ENCODE peak calls at places on chromosomes 7 and 10, in four cellular contexts. K, T, U and Q are unnamed samples.
A peak's percentile ranks its signal among the peaks of the same experiment; 100 is the strongest.

GRCh38 chr10:102322914-102323313 is 72.6 kb upstream of the NFKB2 start:
- DNase-seq in K (no peak), T (no peak), U (no peak), Q (no peak)

GRCh38 chr10:52956451-52956850 is 183.9 kb upstream of the MBL2 start:
- DNase-seq in K (no peak), T (no peak), U (no peak), Q (no peak)

GRCh38 chr7:98420966-98421612 is 20.2 kb upstream of the BAIAP2L1 start:
- DNase-seq in K (no peak), T (peak; percentile 53), U (peak; percentile 76), Q (peak; percentile 73)

GRCh38 chr7:20894806-20895205 is 108.1 kb upstream of the SP8 start:
- DNase-seq in K (no peak), T (no peak), U (no peak), Q (no peak)

GRCh38 chr7:12458520-12459131 is 55.0 kb upstream of the VWDE start:
- DNase-seq in K (no peak), T (no peak), U (no peak), Q (peak; percentile 35)

GRCh38 chr10:123021517-123021916 is 12.7 kb downstream of the ACADSB start:
- DNase-seq in K (no peak), T (no peak), U (no peak), Q (peak; percentile 27)

GRCh38 chr10:16967866-16968721 is 150.9 kb upstream of the RSU1 start:
- DNase-seq in K (no peak), T (no peak), U (no peak), Q (no peak)

GRCh38 chr7:136883046-136883445 is 14.6 kb downstream of the CHRM2 start:
- DNase-seq in K (no peak), T (no peak), U (no peak), Q (no peak)

GRCh38 chr10:96719850-96720421 is 378 bp downstream of the PIK3AP1 start:
- DNase-seq in K (peak; percentile 73), T (no peak), U (peak; percentile 61), Q (peak; percentile 86)

GRCh38 chr7:153457796-153458195 is 594.4 kb upstream of the DPP6 start:
- DNase-seq in K (no peak), T (no peak), U (no peak), Q (no peak)

GRCh38 chr10:117175215-117175900 is 21.9 kb upstream of the KCNK18 start:
- DNase-seq in K (peak; percentile 66), T (no peak), U (peak; percentile 44), Q (peak; percentile 40)

GRCh38 chr7:47622946-47623640 is 41.2 kb upstream of the TNS3 start:
- DNase-seq in K (no peak), T (no peak), U (no peak), Q (no peak)

GRCh38 chr7:80087768-80088170 is 46.9 kb upstream of the GNAI1 start:
- DNase-seq in K (no peak), T (no peak), U (no peak), Q (no peak)

GRCh38 chr10:122126763-122127659 is 138.0 kb downstream of the TACC2 start:
- DNase-seq in K (no peak), T (peak; percentile 55), U (peak; percentile 79), Q (no peak)

GRCh38 chr10:21523557-21524008 is 1.9 kb downstream of the SKIDA1 start:
- DNase-seq in K (no peak), T (no peak), U (peak; percentile 53), Q (peak; percentile 9)

GRCh38 chr7:48139461-48139860 is 31.8 kb upstream of the ABCA13 start:
- DNase-seq in K (no peak), T (no peak), U (no peak), Q (no peak)

GRCh38 chr10:93287775-93288174 is 194.4 kb downstream of the MYOF start:
- DNase-seq in K (no peak), T (no peak), U (peak; percentile 16), Q (no peak)

GRCh38 chr7:31892099-31892787 is 178.0 kb downstream of the PDE1C start:
- DNase-seq in K (no peak), T (no peak), U (no peak), Q (no peak)

GRCh38 chr10:119421887-119422684 is 120.4 kb downstream of the RGS10 start:
- DNase-seq in K (no peak), T (no peak), U (no peak), Q (no peak)

GRCh38 chr10:46549171-46550075 is 7.0 kb downstream of the GPRIN2 start:
- DNase-seq in K (peak; percentile 71), T (peak; percentile 5), U (peak; percentile 7), Q (no peak)

GRCh38 chr10:109430844-109431243 is 492.5 kb downstream of the XPNPEP1 start:
- DNase-seq in K (no peak), T (no peak), U (no peak), Q (no peak)

GRCh38 chr10:47264797-47265281 is 35.2 kb upstream of the GDF10 start:
- DNase-seq in K (no peak), T (no peak), U (no peak), Q (no peak)

GRCh38 chr7:139829654-139830130 is 628 bp downstream of the TBXAS1 start:
- DNase-seq in K (no peak), T (no peak), U (no peak), Q (no peak)

GRCh38 chr10:123760648-123761428 is 94.7 kb downstream of the GPR26 start:
- DNase-seq in K (no peak), T (no peak), U (no peak), Q (no peak)

DNA sequence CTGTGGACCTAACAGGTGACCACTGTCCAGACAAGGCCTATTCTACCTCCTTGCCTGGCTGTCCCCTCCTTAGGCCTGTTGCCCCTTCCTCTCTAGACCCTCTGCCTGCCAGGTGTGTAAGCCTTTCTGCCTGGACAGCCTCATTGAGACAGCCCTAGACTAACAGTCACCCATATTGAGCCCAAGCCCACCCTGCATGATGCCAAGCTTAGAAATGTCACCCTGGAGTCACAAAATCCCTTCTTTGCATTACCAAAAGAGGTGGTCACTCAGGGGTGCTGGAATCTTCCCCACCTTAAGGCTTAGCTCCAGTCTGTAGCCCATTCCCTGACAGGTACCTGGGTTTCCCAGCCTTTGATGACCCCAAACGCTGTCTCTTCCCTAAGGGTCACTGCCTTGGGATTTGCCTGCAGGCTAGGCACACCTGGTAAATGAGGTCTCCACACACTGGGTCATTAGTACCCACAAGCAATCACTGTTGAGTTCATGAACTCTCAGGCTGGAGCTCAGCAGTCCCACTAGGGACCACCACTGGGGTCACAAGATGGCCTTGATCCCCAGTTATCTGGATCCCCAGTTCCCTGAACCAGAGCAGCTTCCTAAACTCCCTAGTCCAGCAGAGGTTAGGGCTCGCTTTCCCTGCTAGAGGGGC is 54.9 kb upstream of the CAMK2B start:
- DNase-seq in K (no peak), T (no peak), U (no peak), Q (no peak)
- TF ChIP-seq POLR2A in K (no peak), T (no peak), U (no peak), Q (no peak)

GRCh38 chr10:124923684-124924083 is 18.2 kb upstream of the ZRANB1 start:
- DNase-seq in K (no peak), T (no peak), U (no peak), Q (no peak)

GRCh38 chr10:124928545-124928944 is 13.4 kb upstream of the ZRANB1 start:
- DNase-seq in K (no peak), T (no peak), U (no peak), Q (no peak)

GRCh38 chr10:124928084-124928483 is 13.8 kb upstream of the ZRANB1 start:
- DNase-seq in K (no peak), T (no peak), U (no peak), Q (no peak)

GRCh38 chr10:124921261-124921660 is 20.7 kb upstream of the ZRANB1 start:
- DNase-seq in K (no peak), T (no peak), U (no peak), Q (peak; percentile 16)

GRCh38 chr10:124926548-124926947 is 15.4 kb upstream of the ZRANB1 start:
- DNase-seq in K (no peak), T (no peak), U (no peak), Q (no peak)
- TF ChIP-seq POLR2A in K (no peak), T (no peak), U (no peak), Q (no peak)

DNA sequence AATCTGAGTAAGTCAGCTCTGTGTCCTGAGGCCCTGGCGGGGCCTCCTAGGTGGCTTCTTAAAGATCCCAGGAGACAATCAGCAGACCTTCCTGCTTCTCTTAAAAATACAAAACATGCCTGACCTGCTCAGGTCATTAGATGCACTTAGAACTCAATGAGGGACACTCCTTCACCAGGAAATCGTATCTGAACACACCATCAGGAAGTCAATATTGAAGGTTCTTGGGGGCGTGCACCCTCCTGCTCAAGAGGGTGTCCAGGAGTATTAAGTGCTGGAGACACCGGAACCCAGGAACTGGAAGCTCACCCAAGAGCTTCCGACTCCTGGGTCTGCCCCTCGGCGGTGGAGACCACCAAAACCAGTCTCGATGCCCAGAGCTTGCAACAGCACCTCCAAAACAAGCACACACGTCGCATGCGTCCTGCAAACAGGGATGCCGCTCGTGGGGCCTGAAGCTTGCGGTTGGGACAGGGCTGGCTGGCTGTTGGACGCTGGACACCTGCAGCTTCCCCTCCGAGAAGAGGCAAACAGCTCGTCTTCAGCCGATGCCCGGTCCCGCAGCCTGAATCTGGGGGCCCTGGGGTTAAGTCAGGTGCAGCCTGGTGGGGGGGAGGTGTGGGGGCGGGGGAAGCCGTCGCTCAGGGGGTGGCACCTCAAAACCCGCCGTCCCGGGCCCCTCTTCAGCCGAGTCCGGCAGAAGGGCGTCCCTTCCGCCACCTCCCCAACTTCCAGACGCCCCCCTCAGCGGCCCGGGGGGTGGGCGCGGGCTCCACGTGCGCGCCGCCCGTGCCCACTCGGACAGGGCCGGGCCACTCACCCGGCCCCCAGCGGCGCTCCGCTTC is 722 bp downstream of the RAPGEF5 start:
- DNase-seq in K (no peak), T (no peak), U (peak; percentile 27), Q (peak; percentile 45)
- TF ChIP-seq POLR2A in K (no peak), T (no peak), U (no peak), Q (no peak)

DNA sequence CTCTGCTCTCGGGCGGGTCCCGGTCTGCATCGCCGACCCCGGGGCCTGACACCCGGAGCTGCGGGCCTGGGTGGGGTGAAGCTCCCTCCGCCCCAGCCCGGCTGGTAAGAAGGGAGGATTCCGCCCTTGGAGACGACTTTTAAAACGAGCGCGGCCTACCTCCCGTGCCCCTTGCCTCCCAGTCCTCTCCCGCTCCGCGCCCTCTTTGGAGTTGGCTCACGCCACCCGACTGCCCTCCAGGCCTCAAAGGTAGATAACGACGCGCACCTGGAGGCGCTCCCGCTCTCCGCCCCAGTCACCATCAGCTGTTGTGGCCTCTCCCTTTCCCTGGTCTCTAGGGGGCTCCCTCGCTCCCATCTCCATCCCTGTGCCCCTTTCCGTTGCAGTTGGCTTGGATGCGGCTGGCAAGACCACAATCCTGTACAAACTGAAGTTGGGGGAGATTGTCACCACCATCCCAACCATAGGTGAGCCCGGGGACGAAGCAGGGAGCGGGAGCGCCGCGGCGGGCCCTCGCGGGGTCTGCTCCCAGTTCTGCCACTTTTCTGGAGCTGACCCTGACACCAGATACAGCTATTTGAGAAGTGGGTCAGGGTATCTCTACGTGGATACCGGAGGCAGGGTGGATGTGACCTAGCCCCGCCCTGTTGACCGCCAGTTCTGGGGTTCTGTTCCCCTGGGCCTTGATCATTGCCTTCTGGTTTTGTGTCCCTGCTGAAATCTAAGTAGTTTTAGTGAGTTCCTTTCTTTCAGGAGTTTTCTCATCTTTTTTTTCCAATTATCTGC is 679 bp downstream of the ARF5 start:
- DNase-seq in K (peak; percentile 77), T (peak; percentile 62), U (peak; percentile 67), Q (peak; percentile 60)
- TF ChIP-seq POLR2A in K (no peak), T (no peak), U (no peak), Q (no peak)

GRCh38 chr7:26420600-26420999 is 128.9 kb downstream of the SNX10 start:
- DNase-seq in K (no peak), T (no peak), U (no peak), Q (no peak)
- TF ChIP-seq POLR2A in K (no peak), T (no peak), U (no peak), Q (no peak)